ENCODE peak calls at places on chromosome 20, in four cellular contexts. T is A549, I is K562, V is GM12878. U is an unnamed sample.

GRCh38 chr20:22268675-22269074 is 315.7 kb downstream of the FOXA2 start:
- DNase-seq in I (no peak), V (no peak), T (no peak), U (no peak)

GRCh38 chr20:47492284-47492683 is 9.4 kb upstream of the NCOA3 start:
- DNase-seq in I (no peak), V (no peak), T (no peak), U (no peak)

GRCh38 chr20:37624963-37625362 is 68.9 kb upstream of the CTNNBL1 start:
- DNase-seq in V (no peak), I (no peak), T (no peak), U (no peak)

GRCh38 chr20:37943501-37944455 is 40.9 kb downstream of the VSTM2L start:
- DNase-seq in T (no peak), V (no peak), I (peak), U (no peak)

GRCh38 chr20:17651761-17652388 is 30.2 kb downstream of the RRBP1 start:
- DNase-seq in T (no peak), V (no peak), I (no peak), U (no peak)

GRCh38 chr20:35901678-35902544 is 52.4 kb downstream of the SCAND1 start:
- DNase-seq in V (no peak), I (peak), T (peak), U (peak)

GRCh38 chr20:58359441-58359840 is 29.6 kb upstream of the VAPB start:
- DNase-seq in I (no peak), V (no peak), T (no peak), U (peak)

GRCh38 chr20:45450097-45450818 is 19.3 kb upstream of the WFDC2 start:
- DNase-seq in T (peak), I (peak), V (no peak), U (peak)

GRCh38 chr20:44143896-44144295 is 43.1 kb downstream of the JPH2 start:
- DNase-seq in T (no peak), I (no peak), V (no peak), U (no peak)
- TF ChIP-seq POLR2A in T (no peak), I (no peak), V (no peak), U (no peak)

DNA sequence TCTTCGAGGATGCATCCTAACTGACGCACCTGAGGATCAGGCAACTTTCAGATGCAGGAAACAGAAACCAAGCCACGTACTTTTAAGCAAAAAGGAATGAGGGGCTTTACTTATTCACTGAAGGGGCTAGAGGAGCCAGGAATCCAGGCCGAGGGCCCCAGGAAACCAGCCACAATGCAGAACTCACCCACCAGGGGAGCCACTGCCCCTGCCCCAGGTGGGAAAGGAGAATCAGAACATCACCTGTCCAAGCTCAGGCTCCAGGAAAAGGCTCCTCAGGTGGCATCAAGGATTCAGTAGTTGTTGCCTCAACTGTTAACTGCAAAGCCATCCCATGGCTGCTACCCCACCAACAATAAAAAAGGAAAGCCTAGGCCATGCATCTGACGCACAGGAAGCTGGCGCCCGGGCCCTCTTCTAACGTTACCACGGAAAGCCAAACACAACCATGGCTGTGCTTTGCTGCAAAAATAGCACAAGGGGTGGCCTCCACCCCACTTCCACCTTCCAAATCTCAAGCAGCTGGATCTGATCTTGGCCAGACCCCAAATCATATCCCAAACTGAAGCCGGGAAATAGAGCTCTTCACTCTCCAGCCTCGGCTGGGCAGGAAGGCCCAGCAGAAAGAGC is 121.0 kb downstream of the PREX1 start:
- DNase-seq in T (no peak), V (no peak), I (no peak), U (no peak)
- TF ChIP-seq RCOR1 in T (no peak), V (no peak), I (no peak), U (no peak)

GRCh38 chr20:5748246-5748645 is 2.0 kb upstream of the SHLD1 start:
- DNase-seq in V (no peak), T (no peak), I (no peak), U (no peak)

GRCh38 chr20:5751856-5752255 is 1.7 kb downstream of the SHLD1 start:
- DNase-seq in T (no peak), I (no peak), V (no peak), U (no peak)

GRCh38 chr20:5745416-5745968 is 4.7 kb upstream of the SHLD1 start:
- DNase-seq in V (no peak), I (no peak), T (no peak), U (no peak)

GRCh38 chr20:5746064-5746463 is 4.1 kb upstream of the SHLD1 start:
- DNase-seq in I (no peak), V (no peak), T (no peak), U (no peak)

DNA sequence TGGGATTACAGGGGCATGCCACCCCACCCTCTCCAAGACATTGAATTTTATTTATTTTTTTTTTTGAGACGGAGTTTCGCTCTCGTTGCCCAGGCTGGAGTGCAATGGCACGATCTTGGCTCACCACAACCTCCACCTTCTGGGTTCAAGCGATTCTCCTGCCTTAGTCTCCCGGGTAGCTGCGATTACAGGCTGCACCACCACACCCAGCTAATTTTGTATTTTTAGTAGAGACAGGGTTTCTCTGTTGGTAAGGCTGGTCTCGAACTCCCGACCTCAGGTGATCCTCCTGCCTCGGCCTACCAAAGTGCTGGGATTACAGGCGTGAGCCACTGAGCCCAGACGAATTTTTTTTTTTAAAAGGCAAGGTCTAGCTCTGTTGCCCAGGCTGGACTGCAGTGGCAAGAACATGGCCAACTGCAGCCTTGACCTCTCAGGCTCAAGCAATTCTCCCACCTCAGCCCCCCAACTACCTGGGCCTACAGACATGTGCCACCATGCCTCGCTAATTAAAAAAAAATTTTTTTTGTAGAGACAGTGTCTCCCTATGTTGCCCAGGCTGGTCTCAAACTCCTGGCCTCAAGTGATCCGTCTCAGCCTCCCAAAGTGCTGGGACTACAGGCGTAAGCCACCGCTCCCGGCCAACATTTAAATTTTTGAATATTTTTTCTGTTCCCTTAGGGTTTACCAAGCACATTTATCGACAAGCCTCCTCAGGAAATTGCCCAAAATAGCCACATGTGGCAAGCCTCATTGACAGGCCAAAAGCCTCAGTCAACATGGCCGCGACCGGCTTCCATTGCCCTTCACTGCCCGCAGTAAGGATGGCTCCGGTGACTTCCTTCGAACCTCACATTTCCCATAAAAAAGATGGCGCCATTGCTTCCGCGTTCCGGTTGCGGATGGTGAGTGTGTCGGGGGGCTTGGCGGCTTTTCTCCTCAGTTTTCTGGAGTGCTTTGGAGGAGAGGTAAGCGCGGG is at the start of gene SHLD1:
- DNase-seq in T (peak), V (peak), I (peak), U (peak)
- TF ChIP-seq POLR2A in T (peak), V (peak), I (peak), U (peak)

GRCh38 chr20:62770111-62770910 is 26.0 kb upstream of the MRGBP start:
- DNase-seq in I (no peak), T (no peak), V (no peak), U (no peak)

GRCh38 chr20:62770916-62771315 is 25.4 kb upstream of the MRGBP start:
- DNase-seq in T (no peak), I (no peak), V (no peak), U (no peak)

GRCh38 chr20:62768234-62768814 is 27.9 kb upstream of the MRGBP start:
- DNase-seq in I (no peak), V (no peak), T (no peak), U (no peak)

GRCh38 chr20:62768815-62769287 is 27.4 kb upstream of the MRGBP start:
- DNase-seq in V (no peak), I (no peak), T (no peak), U (peak)

GRCh38 chr20:62769346-62770071 is 26.8 kb upstream of the MRGBP start:
- DNase-seq in T (no peak), I (no peak), V (no peak), U (no peak)
- TF ChIP-seq RCOR1 in T (no peak), I (no peak), V (no peak), U (no peak)

DNA sequence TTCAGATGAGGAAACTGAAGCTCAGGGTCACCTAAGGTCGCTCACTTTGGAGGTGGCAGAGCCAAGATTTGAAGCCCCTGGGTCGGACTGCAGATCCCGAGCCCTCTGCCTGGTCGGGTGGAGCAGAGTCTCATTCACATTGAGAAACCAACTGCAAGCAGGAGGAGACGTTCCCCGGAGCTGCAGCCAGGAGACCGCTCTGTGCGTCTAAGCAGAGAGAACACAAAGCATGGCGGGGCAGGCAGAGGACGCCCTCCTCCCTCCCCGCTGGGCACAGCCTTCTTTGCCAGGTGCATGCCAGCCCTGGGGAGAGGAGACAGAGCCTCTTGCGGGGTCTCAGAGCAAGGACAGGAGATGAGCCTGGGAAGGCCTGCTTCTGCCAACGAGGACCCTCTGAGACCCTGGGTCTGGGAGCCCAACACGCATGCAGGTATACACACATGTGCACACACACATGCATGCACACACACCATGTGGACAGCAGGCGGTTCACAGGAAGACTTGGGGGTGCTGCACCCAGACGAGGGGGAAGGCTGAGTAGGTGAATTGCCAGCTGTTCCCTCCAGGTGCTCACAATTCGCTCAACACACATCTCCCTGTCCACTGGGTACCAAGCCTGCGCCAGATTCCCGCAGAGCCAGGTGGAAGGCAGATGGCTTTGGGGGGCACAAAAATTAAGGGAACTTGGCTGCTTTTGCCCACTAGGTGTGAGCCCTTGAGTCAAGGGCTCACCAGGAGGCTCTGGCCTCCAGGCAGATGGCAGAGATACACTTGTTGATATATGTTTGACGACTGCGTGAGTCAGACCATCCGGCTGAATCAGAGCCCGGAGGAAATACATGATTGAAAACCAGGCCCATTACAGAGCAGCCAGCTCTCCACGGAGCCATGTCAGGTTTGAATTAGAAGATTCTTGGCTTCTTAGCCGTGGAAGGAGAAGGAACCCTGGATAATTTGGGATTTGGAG is 5.5 kb upstream of the NTSR1 start:
- DNase-seq in I (no peak), V (no peak), T (peak), U (peak)
- TF ChIP-seq POLR2A in I (no peak), V (no peak), T (no peak), U (no peak)

GRCh38 chr20:6061544-6061943 is 7.7 kb upstream of the LRRN4 start:
- DNase-seq in V (no peak), T (no peak), I (no peak), U (no peak)
- TF ChIP-seq RCOR1 in V (no peak), T (no peak), I (no peak), U (no peak)

DNA sequence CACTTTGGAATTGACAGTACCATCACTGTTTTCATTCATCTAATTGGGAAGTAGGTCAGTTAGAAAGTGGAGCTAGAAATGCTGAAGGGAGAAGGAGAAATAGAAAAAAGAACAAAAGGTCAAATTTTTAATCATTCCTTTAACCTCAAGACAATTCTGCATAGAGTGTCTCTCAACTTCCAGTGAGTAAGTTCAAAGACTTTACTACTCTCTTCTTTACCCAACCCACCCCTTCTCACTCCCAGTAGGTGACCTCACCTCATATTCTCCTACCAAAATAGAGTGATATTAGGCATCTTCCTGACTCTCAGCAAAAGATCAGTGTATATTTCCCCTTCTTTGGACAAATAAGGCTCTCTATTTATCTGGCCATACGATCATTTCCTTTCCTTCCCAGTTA is 340.0 kb upstream of the JAG1 start:
- DNase-seq in V (no peak), I (no peak), T (no peak), U (no peak)
- TF ChIP-seq POLR2A in V (no peak), I (no peak), T (no peak), U (no peak)